ENCODE peak calls at places on chromosomes 3 and 15, in six cellular contexts. One of them, this sample, is unnamed.

GRCh38 chr15:99085413-99086326 is 19.2 kb upstream of the SYNM start:
- DNase-seq in Right ventricle myocardium inferior: no peak
- DNase-seq in CD4-positive, CD25-positive, alpha-beta regulatory T cell: no peak
- DNase-seq in transverse colon: no peak
- DNase-seq in SK-N-SH: no peak
- DNase-seq in naive thymus-derived CD4-positive, alpha-beta T cell: no peak
- DNase-seq in this sample: no peak

GRCh38 chr3:173709026-173709425 is 311.5 kb downstream of the NLGN1 start:
- DNase-seq in naive thymus-derived CD4-positive, alpha-beta T cell: no peak
- DNase-seq in Right ventricle myocardium inferior: no peak
- DNase-seq in CD4-positive, CD25-positive, alpha-beta regulatory T cell: no peak
- DNase-seq in transverse colon: no peak
- DNase-seq in SK-N-SH: no peak
- DNase-seq in this sample: no peak

GRCh38 chr3:45914362-45915077 is 28.2 kb downstream of the CCR9 start:
- DNase-seq in Right ventricle myocardium inferior: no peak
- DNase-seq in transverse colon: no peak
- DNase-seq in naive thymus-derived CD4-positive, alpha-beta T cell: no peak
- DNase-seq in CD4-positive, CD25-positive, alpha-beta regulatory T cell: no peak
- DNase-seq in SK-N-SH: no peak
- DNase-seq in this sample: no peak

GRCh38 chr3:184315506-184315867 is 1.1 kb downstream of the EIF4G1 start:
- DNase-seq in transverse colon: no peak
- DNase-seq in SK-N-SH: no peak
- DNase-seq in Right ventricle myocardium inferior: no peak
- DNase-seq in naive thymus-derived CD4-positive, alpha-beta T cell: no peak
- DNase-seq in CD4-positive, CD25-positive, alpha-beta regulatory T cell: no peak
- DNase-seq in this sample: no peak

GRCh38 chr3:56357266-56357665 is 111.0 kb downstream of the ERC2 start:
- DNase-seq in SK-N-SH: no peak
- DNase-seq in transverse colon: no peak
- DNase-seq in naive thymus-derived CD4-positive, alpha-beta T cell: no peak
- DNase-seq in CD4-positive, CD25-positive, alpha-beta regulatory T cell: no peak
- DNase-seq in Right ventricle myocardium inferior: no peak
- DNase-seq in this sample: no peak

GRCh38 chr3:154971771-154972326 is 108.3 kb upstream of the MME start:
- DNase-seq in CD4-positive, CD25-positive, alpha-beta regulatory T cell: no peak
- DNase-seq in naive thymus-derived CD4-positive, alpha-beta T cell: no peak
- DNase-seq in Right ventricle myocardium inferior: no peak
- DNase-seq in transverse colon: no peak
- DNase-seq in SK-N-SH: no peak
- DNase-seq in this sample: no peak

GRCh38 chr3:106913966-106914365 is 463.3 kb upstream of the CCDC54 start:
- DNase-seq in Right ventricle myocardium inferior: no peak
- DNase-seq in transverse colon: no peak
- DNase-seq in naive thymus-derived CD4-positive, alpha-beta T cell: no peak
- DNase-seq in SK-N-SH: no peak
- DNase-seq in CD4-positive, CD25-positive, alpha-beta regulatory T cell: no peak
- DNase-seq in this sample: no peak

GRCh38 chr15:90000175-90000923 is 775 bp upstream of the ZNF710 start:
- DNase-seq in SK-N-SH: peak; percentile 64
- DNase-seq in CD4-positive, CD25-positive, alpha-beta regulatory T cell: no peak
- DNase-seq in transverse colon: peak; percentile 65
- DNase-seq in Right ventricle myocardium inferior: peak; percentile 78
- DNase-seq in naive thymus-derived CD4-positive, alpha-beta T cell: peak; percentile 18
- DNase-seq in this sample: peak; percentile 55

GRCh38 chr3:32951410-32951811 is at the start of gene CCR4:
- DNase-seq in transverse colon: no peak
- DNase-seq in Right ventricle myocardium inferior: no peak
- DNase-seq in SK-N-SH: no peak
- DNase-seq in CD4-positive, CD25-positive, alpha-beta regulatory T cell: peak; percentile 55
- DNase-seq in naive thymus-derived CD4-positive, alpha-beta T cell: peak; percentile 49
- DNase-seq in this sample: no peak

GRCh38 chr3:156207802-156208685 is 87.7 kb downstream of the KCNAB1 start:
- DNase-seq in naive thymus-derived CD4-positive, alpha-beta T cell: no peak
- DNase-seq in transverse colon: no peak
- DNase-seq in Right ventricle myocardium inferior: no peak
- DNase-seq in CD4-positive, CD25-positive, alpha-beta regulatory T cell: no peak
- DNase-seq in SK-N-SH: no peak
- DNase-seq in this sample: no peak

GRCh38 chr3:38548154-38548931 is 52.2 kb downstream of the EXOG start:
- DNase-seq in Right ventricle myocardium inferior: no peak
- DNase-seq in SK-N-SH: no peak
- DNase-seq in naive thymus-derived CD4-positive, alpha-beta T cell: no peak
- DNase-seq in transverse colon: peak; percentile 2
- DNase-seq in CD4-positive, CD25-positive, alpha-beta regulatory T cell: no peak
- DNase-seq in this sample: no peak

GRCh38 chr15:56339594-56339993 is 25.6 kb upstream of the TEX9 start:
- DNase-seq in naive thymus-derived CD4-positive, alpha-beta T cell: no peak
- DNase-seq in CD4-positive, CD25-positive, alpha-beta regulatory T cell: no peak
- DNase-seq in Right ventricle myocardium inferior: no peak
- DNase-seq in transverse colon: no peak
- DNase-seq in SK-N-SH: no peak
- DNase-seq in this sample: no peak

GRCh38 chr15:38260077-38260476 is 7.4 kb downstream of the SPRED1 start:
- DNase-seq in naive thymus-derived CD4-positive, alpha-beta T cell: no peak
- DNase-seq in CD4-positive, CD25-positive, alpha-beta regulatory T cell: no peak
- DNase-seq in transverse colon: no peak
- DNase-seq in SK-N-SH: no peak
- DNase-seq in Right ventricle myocardium inferior: no peak
- DNase-seq in this sample: no peak

GRCh38 chr3:43996379-43997301 is 245.0 kb upstream of the TOPAZ1 start:
- DNase-seq in Right ventricle myocardium inferior: no peak
- DNase-seq in transverse colon: no peak
- DNase-seq in naive thymus-derived CD4-positive, alpha-beta T cell: peak; percentile 2
- DNase-seq in CD4-positive, CD25-positive, alpha-beta regulatory T cell: no peak
- DNase-seq in SK-N-SH: no peak
- DNase-seq in this sample: no peak

GRCh38 chr3:12925648-12926047 is 84.3 kb upstream of the RPL32 start:
- DNase-seq in naive thymus-derived CD4-positive, alpha-beta T cell: no peak
- DNase-seq in SK-N-SH: no peak
- DNase-seq in Right ventricle myocardium inferior: no peak
- DNase-seq in CD4-positive, CD25-positive, alpha-beta regulatory T cell: no peak
- DNase-seq in transverse colon: no peak
- DNase-seq in this sample: no peak

GRCh38 chr3:114879059-114880031 is 267.7 kb downstream of the ZBTB20 start:
- DNase-seq in CD4-positive, CD25-positive, alpha-beta regulatory T cell: no peak
- DNase-seq in Right ventricle myocardium inferior: no peak
- DNase-seq in naive thymus-derived CD4-positive, alpha-beta T cell: no peak
- DNase-seq in SK-N-SH: no peak
- DNase-seq in transverse colon: no peak
- DNase-seq in this sample: no peak

GRCh38 chr3:132006605-132007204 is 28.1 kb downstream of the CPNE4 start:
- DNase-seq in transverse colon: peak; percentile 12
- DNase-seq in Right ventricle myocardium inferior: no peak
- DNase-seq in CD4-positive, CD25-positive, alpha-beta regulatory T cell: no peak
- DNase-seq in SK-N-SH: no peak
- DNase-seq in naive thymus-derived CD4-positive, alpha-beta T cell: no peak
- DNase-seq in this sample: peak; percentile 61

GRCh38 chr15:69489101-69489571 is 36.5 kb downstream of the RPLP1 start:
- DNase-seq in CD4-positive, CD25-positive, alpha-beta regulatory T cell: no peak
- DNase-seq in SK-N-SH: no peak
- DNase-seq in Right ventricle myocardium inferior: no peak
- DNase-seq in naive thymus-derived CD4-positive, alpha-beta T cell: no peak
- DNase-seq in transverse colon: no peak
- DNase-seq in this sample: no peak

GRCh38 chr3:28335246-28335645 is 13.3 kb upstream of the ZCWPW2 start:
- DNase-seq in Right ventricle myocardium inferior: no peak
- DNase-seq in transverse colon: no peak
- DNase-seq in naive thymus-derived CD4-positive, alpha-beta T cell: no peak
- DNase-seq in CD4-positive, CD25-positive, alpha-beta regulatory T cell: no peak
- DNase-seq in SK-N-SH: no peak
- DNase-seq in this sample: no peak

GRCh38 chr3:183548262-183548769 is 7.2 kb downstream of the KLHL6 start:
- DNase-seq in Right ventricle myocardium inferior: no peak
- DNase-seq in SK-N-SH: peak; percentile 34
- DNase-seq in CD4-positive, CD25-positive, alpha-beta regulatory T cell: no peak
- DNase-seq in transverse colon: no peak
- DNase-seq in naive thymus-derived CD4-positive, alpha-beta T cell: no peak
- DNase-seq in this sample: peak; percentile 98

GRCh38 chr3:197364410-197365071 is 66.1 kb upstream of the DLG1 start:
- DNase-seq in naive thymus-derived CD4-positive, alpha-beta T cell: no peak
- DNase-seq in transverse colon: no peak
- DNase-seq in SK-N-SH: peak; percentile 5
- DNase-seq in CD4-positive, CD25-positive, alpha-beta regulatory T cell: no peak
- DNase-seq in Right ventricle myocardium inferior: no peak
- DNase-seq in this sample: no peak

GRCh38 chr3:95654567-95655362 is 1159.6 kb upstream of the EPHA6 start:
- DNase-seq in transverse colon: no peak
- DNase-seq in Right ventricle myocardium inferior: no peak
- DNase-seq in CD4-positive, CD25-positive, alpha-beta regulatory T cell: no peak
- DNase-seq in SK-N-SH: no peak
- DNase-seq in naive thymus-derived CD4-positive, alpha-beta T cell: no peak
- DNase-seq in this sample: no peak

GRCh38 chr3:24690777-24691176 is 196.1 kb upstream of the THRB start:
- DNase-seq in Right ventricle myocardium inferior: no peak
- DNase-seq in CD4-positive, CD25-positive, alpha-beta regulatory T cell: no peak
- DNase-seq in naive thymus-derived CD4-positive, alpha-beta T cell: no peak
- DNase-seq in SK-N-SH: no peak
- DNase-seq in transverse colon: no peak
- DNase-seq in this sample: no peak

GRCh38 chr15:36400936-36401585 is 178.4 kb upstream of the CDIN1 start:
- DNase-seq in CD4-positive, CD25-positive, alpha-beta regulatory T cell: no peak
- DNase-seq in naive thymus-derived CD4-positive, alpha-beta T cell: no peak
- DNase-seq in transverse colon: no peak
- DNase-seq in Right ventricle myocardium inferior: no peak
- DNase-seq in SK-N-SH: no peak
- DNase-seq in this sample: no peak

GRCh38 chr15:51332211-51333147 is 5.9 kb downstream of the CYP19A1 start:
- DNase-seq in SK-N-SH: no peak
- DNase-seq in transverse colon: no peak
- DNase-seq in Right ventricle myocardium inferior: no peak
- DNase-seq in naive thymus-derived CD4-positive, alpha-beta T cell: no peak
- DNase-seq in CD4-positive, CD25-positive, alpha-beta regulatory T cell: no peak
- DNase-seq in this sample: no peak

GRCh38 chr3:112814256-112814655 is 32.4 kb downstream of the CD200R1L start:
- DNase-seq in Right ventricle myocardium inferior: no peak
- DNase-seq in SK-N-SH: no peak
- DNase-seq in transverse colon: no peak
- DNase-seq in naive thymus-derived CD4-positive, alpha-beta T cell: no peak
- DNase-seq in CD4-positive, CD25-positive, alpha-beta regulatory T cell: no peak
- DNase-seq in this sample: peak; percentile 43

GRCh38 chr15:90618330-90619136 is 88.8 kb downstream of the CRTC3 start:
- DNase-seq in naive thymus-derived CD4-positive, alpha-beta T cell: no peak
- DNase-seq in CD4-positive, CD25-positive, alpha-beta regulatory T cell: no peak
- DNase-seq in transverse colon: no peak
- DNase-seq in Right ventricle myocardium inferior: no peak
- DNase-seq in SK-N-SH: no peak
- DNase-seq in this sample: no peak

GRCh38 chr3:129046037-129046731 is 14.4 kb upstream of the GP9 start:
- DNase-seq in Right ventricle myocardium inferior: no peak
- DNase-seq in naive thymus-derived CD4-positive, alpha-beta T cell: no peak
- DNase-seq in CD4-positive, CD25-positive, alpha-beta regulatory T cell: no peak
- DNase-seq in transverse colon: no peak
- DNase-seq in SK-N-SH: no peak
- DNase-seq in this sample: no peak

GRCh38 chr3:74267583-74268184 is 346.8 kb downstream of the CNTN3 start:
- DNase-seq in naive thymus-derived CD4-positive, alpha-beta T cell: no peak
- DNase-seq in SK-N-SH: peak; percentile 48
- DNase-seq in Right ventricle myocardium inferior: no peak
- DNase-seq in CD4-positive, CD25-positive, alpha-beta regulatory T cell: no peak
- DNase-seq in transverse colon: peak; percentile 19
- DNase-seq in this sample: peak; percentile 42

This sample was measured in small intestine.